ENCODE peak calls at places on chromosome 17, in nine cellular contexts. E is psoas muscle; M is GM10248; Q is GDM1; P is cerebellum; V is NCI-H1092 treated with DMSO at 0.1 percent for 48 hours; Z is B cell; G is PC-3; X is activated CD4-positive, CD25-positive, alpha-beta regulatory T cell. U is an unnamed sample.

GRCh38 chr17:46968224-46968834 is 10.7 kb downstream of the RPRML start:
- DNase-seq in E (no peak), M (no peak), Q (no peak), P (no peak), V (no peak), Z (no peak), G (no peak), X (no peak), U (no peak)

GRCh38 chr17:72613411-72614292 is 478.8 kb downstream of the SLC39A11 start:
- DNase-seq in E (no peak), M (no peak), Q (peak), P (no peak), V (no peak), Z (no peak), G (peak), X (no peak), U (no peak)

GRCh38 chr17:72588561-72588960 is 467.7 kb downstream of the SOX9 start:
- DNase-seq in E (no peak), M (no peak), Q (no peak), P (no peak), V (peak), Z (no peak), G (no peak), X (no peak), U (no peak)

GRCh38 chr17:71926746-71927398 is 193.9 kb upstream of the SOX9 start:
- DNase-seq in E (no peak), M (no peak), Q (no peak), P (no peak), V (no peak), Z (no peak), G (peak), X (no peak), U (no peak)

GRCh38 chr17:70037498-70037897 is 37.5 kb upstream of the KCNJ16 start:
- DNase-seq in E (no peak), M (no peak), Q (no peak), P (no peak), V (peak), Z (no peak), G (no peak), X (no peak), U (no peak)

GRCh38 chr17:7634384-7634783 is 4.4 kb downstream of the SHBG start:
- DNase-seq in E (no peak), M (no peak), Q (no peak), P (no peak), V (peak), Z (no peak), G (peak), X (no peak), U (no peak)

GRCh38 chr17:7394452-7395191 is at the start of gene PLSCR3:
- DNase-seq in E (peak), M (peak), Q (peak), P (peak), V (peak), Z (peak), G (peak), X (peak), U (peak)

GRCh38 chr17:41917957-41918391 is 777 bp downstream of the ACLY start:
- DNase-seq in E (peak), M (peak), Q (no peak), P (peak), V (peak), Z (no peak), G (peak), X (no peak), U (peak)

GRCh38 chr17:74779948-74780400 is 3.8 kb upstream of the NAT9 start:
- DNase-seq in E (peak), M (peak), Q (peak), P (no peak), V (no peak), Z (peak), G (no peak), X (no peak), U (peak)

GRCh38 chr17:57379237-57380054 is 123.1 kb downstream of the MSI2 start:
- DNase-seq in E (no peak), M (no peak), Q (peak), P (no peak), V (no peak), Z (no peak), G (no peak), X (no peak), U (no peak)

GRCh38 chr17:42200702-42201101 is 6.4 kb upstream of the GHDC start:
- DNase-seq in E (no peak), M (no peak), Q (no peak), P (peak), V (no peak), Z (no peak), G (no peak), X (no peak), U (no peak)

GRCh38 chr17:50347894-50348291 is 2.0 kb downstream of the XYLT2 start:
- DNase-seq in E (no peak), M (no peak), Q (no peak), P (no peak), V (no peak), Z (no peak), G (no peak), X (no peak), U (no peak)

GRCh38 chr17:52159810-52160578 is 1.5 kb upstream of the CA10 start:
- DNase-seq in E (no peak), M (no peak), Q (no peak), P (peak), V (no peak), Z (no peak), G (no peak), X (no peak), U (no peak)

GRCh38 chr17:19270951-19271611 is 33.9 kb downstream of the EPN2 start:
- DNase-seq in E (no peak), M (peak), Q (no peak), P (no peak), V (no peak), Z (peak), G (no peak), X (no peak), U (no peak)

GRCh38 chr17:80253631-80254395 is 6.8 kb upstream of the RNF213 start:
- DNase-seq in E (peak), M (no peak), Q (no peak), P (no peak), V (no peak), Z (no peak), G (no peak), X (no peak), U (peak)

GRCh38 chr17:828761-829160 is 46.6 kb downstream of the MRM3 start:
- DNase-seq in E (no peak), M (no peak), Q (no peak), P (no peak), V (no peak), Z (no peak), G (no peak), X (no peak), U (no peak)

GRCh38 chr17:15657868-15658775 is 26.0 kb downstream of the TRIM16 start:
- DNase-seq in E (no peak), M (no peak), Q (no peak), P (no peak), V (no peak), Z (no peak), G (peak), X (no peak), U (no peak)

GRCh38 chr17:61426482-61427304 is 25.5 kb upstream of the TBX4 start:
- DNase-seq in E (no peak), M (no peak), Q (no peak), P (no peak), V (no peak), Z (no peak), G (peak), X (no peak), U (no peak)

GRCh38 chr17:73342057-73342522 is 30.3 kb upstream of the CDC42EP4 start:
- DNase-seq in E (no peak), M (no peak), Q (no peak), P (peak), V (peak), Z (no peak), G (peak), X (no peak), U (peak)

GRCh38 chr17:70355185-70355584 is 185.9 kb downstream of the KCNJ2 start:
- DNase-seq in E (no peak), M (no peak), Q (no peak), P (no peak), V (no peak), Z (no peak), G (no peak), X (no peak), U (no peak)

GRCh38 chr17:51238253-51238887 is 21.5 kb downstream of the MBTD1 start:
- DNase-seq in E (no peak), M (peak), Q (no peak), P (no peak), V (no peak), Z (no peak), G (no peak), X (no peak), U (no peak)

GRCh38 chr17:14351493-14351892 is 50.6 kb downstream of the HS3ST3B1 start:
- DNase-seq in E (no peak), M (peak), Q (no peak), P (no peak), V (no peak), Z (peak), G (no peak), X (no peak), U (no peak)

GRCh38 chr17:6577686-6578263 is 21.4 kb upstream of the PITPNM3 start:
- DNase-seq in E (no peak), M (no peak), Q (no peak), P (no peak), V (no peak), Z (no peak), G (peak), X (no peak), U (no peak)

GRCh38 chr17:43477832-43478634 is 5.7 kb upstream of the DHX8 start:
- DNase-seq in E (no peak), M (no peak), Q (no peak), P (no peak), V (peak), Z (no peak), G (no peak), X (no peak), U (no peak)

GRCh38 chr17:80738020-80738380 is 193.4 kb downstream of the RPTOR start:
- DNase-seq in E (no peak), M (no peak), Q (no peak), P (no peak), V (no peak), Z (no peak), G (no peak), X (no peak), U (no peak)

GRCh38 chr17:82687375-82687861 is 11.1 kb downstream of the RAB40B start:
- DNase-seq in E (peak), M (no peak), Q (no peak), P (no peak), V (no peak), Z (no peak), G (no peak), X (no peak), U (no peak)

GRCh38 chr17:10368561-10368960 is 4.2 kb downstream of the MYH13 start:
- DNase-seq in E (no peak), M (no peak), Q (no peak), P (no peak), V (no peak), Z (no peak), G (no peak), X (no peak), U (no peak)

GRCh38 chr17:62981933-62982332 is 15.9 kb downstream of the TANC2 start:
- DNase-seq in E (no peak), M (no peak), Q (no peak), P (no peak), V (no peak), Z (no peak), G (peak), X (no peak), U (no peak)

GRCh38 chr17:67376509-67376891 is 581 bp upstream of the PITPNC1 start:
- DNase-seq in E (no peak), M (no peak), Q (no peak), P (no peak), V (peak), Z (no peak), G (peak), X (no peak), U (no peak)

U was measured in tibial artery.